ENCODE peak calls at places on chromosomes 4 and X, in eight cellular contexts. E is GM04504; Y is Calu3; S is AG08396; U is fibroblast of mammary gland; Z is fibroblast of the aortic adventitia; O is fibroblast of gingiva; M is CD8-positive, alpha-beta T cell. N is an unnamed sample.

GRCh38 chrX:275967-276587 is 5.1 kb upstream of the PLCXD1 start:
- DNase-seq in E (peak), Y (peak), S (peak), U (peak), Z (peak), O (peak), M (peak), N (no peak)

GRCh38 chrX:87425618-87426017 is 92.0 kb upstream of the KLHL4 start:
- DNase-seq in E (no peak), Y (no peak), S (no peak), U (no peak), Z (no peak), O (no peak), M (no peak), N (no peak)

GRCh38 chr4:45147866-45148265 is 421.5 kb upstream of the GNPDA2 start:
- DNase-seq in E (no peak), Y (no peak), S (no peak), U (peak), Z (no peak), O (no peak), M (no peak), N (no peak)

GRCh38 chrX:30668581-30668980 is 15.4 kb downstream of the GK start:
- DNase-seq in E (no peak), Y (no peak), S (no peak), U (no peak), Z (no peak), O (no peak), M (no peak), N (no peak)

GRCh38 chrX:82127228-82128123 is 925.6 kb downstream of the SH3BGRL start:
- DNase-seq in E (no peak), Y (no peak), S (no peak), U (no peak), Z (no peak), O (peak), M (no peak), N (no peak)

GRCh38 chr4:138875886-138876608 is 139.5 kb upstream of the NOCT start:
- DNase-seq in E (peak), Y (no peak), S (peak), U (peak), Z (peak), O (peak), M (no peak), N (peak)

GRCh38 chrX:13826770-13827169 is 9.9 kb upstream of the GPM6B start:
- DNase-seq in E (no peak), Y (no peak), S (no peak), U (no peak), Z (no peak), O (no peak), M (no peak), N (no peak)

GRCh38 chr4:75598390-75598789 is 31.9 kb downstream of the CDKL2 start:
- DNase-seq in E (peak), Y (no peak), S (peak), U (peak), Z (peak), O (peak), M (no peak), N (peak)

GRCh38 chrX:116873678-116874077 is 410.9 kb upstream of the CT83 start:
- DNase-seq in E (peak), Y (no peak), S (peak), U (peak), Z (no peak), O (peak), M (no peak), N (peak)